ENCODE peak calls at places on chromosomes 2 and 18, in seven cellular contexts. One of them, this sample, is unnamed.

GRCh38 chr2:96330407-96330806 is 5.2 kb upstream of the NCAPH start:
- DNase-seq in MM.1S: no peak
- DNase-seq in neural progenitor cell: no peak
- DNase-seq in GM23248: peak; percentile 70
- DNase-seq in HCT116: no peak
- DNase-seq in OCI-LY7: no peak
- DNase-seq in SK-N-SH: no peak
- DNase-seq in this sample: no peak

GRCh38 chr2:100730290-100730868 is 89.6 kb upstream of the NPAS2 start:
- DNase-seq in MM.1S: peak; percentile 27
- DNase-seq in neural progenitor cell: peak; percentile 77
- DNase-seq in GM23248: peak; percentile 85
- DNase-seq in HCT116: peak; percentile 62
- DNase-seq in OCI-LY7: peak; percentile 27
- DNase-seq in SK-N-SH: peak; percentile 21
- DNase-seq in this sample: peak; percentile 81

GRCh38 chr18:24659837-24660720 is 199.6 kb downstream of the HRH4 start:
- DNase-seq in MM.1S: peak; percentile 91
- DNase-seq in neural progenitor cell: no peak
- DNase-seq in GM23248: peak; percentile 61
- DNase-seq in HCT116: no peak
- DNase-seq in OCI-LY7: peak; percentile 75
- DNase-seq in SK-N-SH: no peak
- DNase-seq in this sample: no peak

GRCh38 chr2:159157361-159158045 is 129.0 kb downstream of the WDSUB1 start:
- DNase-seq in MM.1S: no peak
- DNase-seq in neural progenitor cell: no peak
- DNase-seq in GM23248: no peak
- DNase-seq in HCT116: no peak
- DNase-seq in OCI-LY7: no peak
- DNase-seq in SK-N-SH: no peak
- DNase-seq in this sample: no peak

GRCh38 chr2:45009928-45010705 is 865 bp upstream of the SIX2 start:
- DNase-seq in MM.1S: no peak
- DNase-seq in neural progenitor cell: peak; percentile 81
- DNase-seq in GM23248: peak; percentile 83
- DNase-seq in HCT116: no peak
- DNase-seq in OCI-LY7: no peak
- DNase-seq in SK-N-SH: peak; percentile 85
- DNase-seq in this sample: peak; percentile 84

GRCh38 chr18:27605107-27605834 is 420.2 kb upstream of the CHST9 start:
- DNase-seq in MM.1S: peak; percentile 45
- DNase-seq in neural progenitor cell: peak; percentile 88
- DNase-seq in GM23248: peak; percentile 81
- DNase-seq in HCT116: peak; percentile 28
- DNase-seq in OCI-LY7: peak; percentile 57
- DNase-seq in SK-N-SH: peak; percentile 63
- DNase-seq in this sample: peak; percentile 94

GRCh38 chr2:190860985-190861721 is 19.5 kb upstream of the GLS start:
- DNase-seq in MM.1S: no peak
- DNase-seq in neural progenitor cell: peak; percentile 46
- DNase-seq in GM23248: peak; percentile 78
- DNase-seq in HCT116: no peak
- DNase-seq in OCI-LY7: no peak
- DNase-seq in SK-N-SH: no peak
- DNase-seq in this sample: peak; percentile 86

GRCh38 chr18:26839609-26840008 is 25.9 kb downstream of the AQP4 start:
- DNase-seq in MM.1S: no peak
- DNase-seq in neural progenitor cell: no peak
- DNase-seq in GM23248: no peak
- DNase-seq in HCT116: no peak
- DNase-seq in OCI-LY7: no peak
- DNase-seq in SK-N-SH: no peak
- DNase-seq in this sample: no peak

GRCh38 chr2:1605102-1605501 is 139.2 kb downstream of the PXDN start:
- DNase-seq in MM.1S: no peak
- DNase-seq in neural progenitor cell: peak; percentile 32
- DNase-seq in GM23248: peak; percentile 57
- DNase-seq in HCT116: no peak
- DNase-seq in OCI-LY7: no peak
- DNase-seq in SK-N-SH: peak; percentile 80
- DNase-seq in this sample: peak; percentile 22

GRCh38 chr18:41391616-41392610 is 563.1 kb upstream of the PIK3C3 start:
- DNase-seq in MM.1S: peak; percentile 22
- DNase-seq in neural progenitor cell: peak; percentile 85
- DNase-seq in GM23248: peak; percentile 80
- DNase-seq in HCT116: no peak
- DNase-seq in OCI-LY7: no peak
- DNase-seq in SK-N-SH: peak; percentile 72
- DNase-seq in this sample: peak; percentile 91

GRCh38 chr18:59272971-59273935 is at the start of gene RAX:
- DNase-seq in MM.1S: no peak
- DNase-seq in neural progenitor cell: peak; percentile 96
- DNase-seq in GM23248: peak; percentile 35
- DNase-seq in HCT116: no peak
- DNase-seq in OCI-LY7: no peak
- DNase-seq in SK-N-SH: peak; percentile 94
- DNase-seq in this sample: peak; percentile 95

GRCh38 chr2:183214680-183215079 is 90.4 kb downstream of the NUP35 start:
- DNase-seq in MM.1S: no peak
- DNase-seq in neural progenitor cell: no peak
- DNase-seq in GM23248: no peak
- DNase-seq in HCT116: no peak
- DNase-seq in OCI-LY7: no peak
- DNase-seq in SK-N-SH: no peak
- DNase-seq in this sample: no peak

GRCh38 chr18:10270160-10270571 is 184.3 kb upstream of the APCDD1 start:
- DNase-seq in MM.1S: no peak
- DNase-seq in neural progenitor cell: no peak
- DNase-seq in GM23248: peak; percentile 63
- DNase-seq in HCT116: no peak
- DNase-seq in OCI-LY7: no peak
- DNase-seq in SK-N-SH: no peak
- DNase-seq in this sample: no peak

GRCh38 chr2:17800693-17801458 is 15.4 kb upstream of the MSGN1 start:
- DNase-seq in MM.1S: no peak
- DNase-seq in neural progenitor cell: no peak
- DNase-seq in GM23248: no peak
- DNase-seq in HCT116: no peak
- DNase-seq in OCI-LY7: no peak
- DNase-seq in SK-N-SH: no peak
- DNase-seq in this sample: no peak

GRCh38 chr2:218217366-218218309 is 649 bp downstream of the ARPC2 start:
- DNase-seq in MM.1S: peak; percentile 40
- DNase-seq in neural progenitor cell: peak; percentile 60
- DNase-seq in GM23248: peak; percentile 73
- DNase-seq in HCT116: no peak
- DNase-seq in OCI-LY7: peak; percentile 68
- DNase-seq in SK-N-SH: peak; percentile 11
- DNase-seq in this sample: peak; percentile 68

GRCh38 chr2:169225233-169225750 is 137.0 kb downstream of the LRP2 start:
- DNase-seq in MM.1S: no peak
- DNase-seq in neural progenitor cell: no peak
- DNase-seq in GM23248: no peak
- DNase-seq in HCT116: no peak
- DNase-seq in OCI-LY7: no peak
- DNase-seq in SK-N-SH: no peak
- DNase-seq in this sample: no peak

GRCh38 chr2:35784777-35785176 is 570.8 kb upstream of the CRIM1 start:
- DNase-seq in MM.1S: no peak
- DNase-seq in neural progenitor cell: no peak
- DNase-seq in GM23248: no peak
- DNase-seq in HCT116: no peak
- DNase-seq in OCI-LY7: no peak
- DNase-seq in SK-N-SH: no peak
- DNase-seq in this sample: no peak

GRCh38 chr2:222797308-222797707 is 63.5 kb upstream of the ACSL3 start:
- DNase-seq in MM.1S: no peak
- DNase-seq in neural progenitor cell: no peak
- DNase-seq in GM23248: peak; percentile 61
- DNase-seq in HCT116: no peak
- DNase-seq in OCI-LY7: peak; percentile 39
- DNase-seq in SK-N-SH: peak; percentile 43
- DNase-seq in this sample: peak; percentile 60

GRCh38 chr2:108330971-108331370 is 42.3 kb downstream of the SULT1C2 start:
- DNase-seq in MM.1S: no peak
- DNase-seq in neural progenitor cell: no peak
- DNase-seq in GM23248: no peak
- DNase-seq in HCT116: no peak
- DNase-seq in OCI-LY7: no peak
- DNase-seq in SK-N-SH: no peak
- DNase-seq in this sample: no peak

GRCh38 chr2:241620419-241620769 is 16.6 kb downstream of the THAP4 start:
- DNase-seq in MM.1S: no peak
- DNase-seq in neural progenitor cell: no peak
- DNase-seq in GM23248: peak; percentile 63
- DNase-seq in HCT116: peak; percentile 33
- DNase-seq in OCI-LY7: no peak
- DNase-seq in SK-N-SH: no peak
- DNase-seq in this sample: no peak

GRCh38 chr2:139492301-139492700 is 712.1 kb upstream of the NXPH2 start:
- DNase-seq in MM.1S: no peak
- DNase-seq in neural progenitor cell: no peak
- DNase-seq in GM23248: no peak
- DNase-seq in HCT116: no peak
- DNase-seq in OCI-LY7: no peak
- DNase-seq in SK-N-SH: no peak
- DNase-seq in this sample: no peak

GRCh38 chr2:152924722-152925121 is 206.3 kb downstream of the ARL6IP6 start:
- DNase-seq in MM.1S: no peak
- DNase-seq in neural progenitor cell: no peak
- DNase-seq in GM23248: peak; percentile 68
- DNase-seq in HCT116: no peak
- DNase-seq in OCI-LY7: no peak
- DNase-seq in SK-N-SH: no peak
- DNase-seq in this sample: no peak

GRCh38 chr2:133504566-133505505 is 63.4 kb downstream of the NCKAP5 start:
- DNase-seq in MM.1S: no peak
- DNase-seq in neural progenitor cell: no peak
- DNase-seq in GM23248: no peak
- DNase-seq in HCT116: no peak
- DNase-seq in OCI-LY7: no peak
- DNase-seq in SK-N-SH: no peak
- DNase-seq in this sample: no peak

GRCh38 chr18:64203295-64203694 is 54.4 kb upstream of the LINC00305 start:
- DNase-seq in MM.1S: no peak
- DNase-seq in neural progenitor cell: no peak
- DNase-seq in GM23248: no peak
- DNase-seq in HCT116: no peak
- DNase-seq in OCI-LY7: no peak
- DNase-seq in SK-N-SH: no peak
- DNase-seq in this sample: no peak
- TF ChIP-seq EZH2phosphoT487 in MM.1S: no peak
- TF ChIP-seq EZH2phosphoT487 in neural progenitor cell: no peak
- TF ChIP-seq EZH2phosphoT487 in GM23248: no peak
- TF ChIP-seq EZH2phosphoT487 in HCT116: no peak
- TF ChIP-seq EZH2phosphoT487 in OCI-LY7: no peak
- TF ChIP-seq EZH2phosphoT487 in SK-N-SH: no peak
- TF ChIP-seq EZH2phosphoT487 in this sample: no peak

GRCh38 chr18:55245200-55245599 is 285.9 kb upstream of the CCDC68 start:
- DNase-seq in MM.1S: no peak
- DNase-seq in neural progenitor cell: no peak
- DNase-seq in GM23248: peak; percentile 56
- DNase-seq in HCT116: no peak
- DNase-seq in OCI-LY7: no peak
- DNase-seq in SK-N-SH: no peak
- DNase-seq in this sample: no peak

GRCh38 chr18:55243255-55243654 is 284.0 kb upstream of the CCDC68 start:
- DNase-seq in MM.1S: no peak
- DNase-seq in neural progenitor cell: no peak
- DNase-seq in GM23248: peak; percentile 41
- DNase-seq in HCT116: no peak
- DNase-seq in OCI-LY7: no peak
- DNase-seq in SK-N-SH: no peak
- DNase-seq in this sample: no peak

GRCh38 chr18:55246278-55246677 is 287.0 kb upstream of the CCDC68 start:
- DNase-seq in MM.1S: no peak
- DNase-seq in neural progenitor cell: no peak
- DNase-seq in GM23248: no peak
- DNase-seq in HCT116: no peak
- DNase-seq in OCI-LY7: no peak
- DNase-seq in SK-N-SH: no peak
- DNase-seq in this sample: no peak

GRCh38 chr18:55244520-55244919 is 285.3 kb upstream of the CCDC68 start:
- DNase-seq in MM.1S: no peak
- DNase-seq in neural progenitor cell: no peak
- DNase-seq in GM23248: peak; percentile 19
- DNase-seq in HCT116: no peak
- DNase-seq in OCI-LY7: no peak
- DNase-seq in SK-N-SH: no peak
- DNase-seq in this sample: no peak

GRCh38 chr18:55243852-55244251 is 284.6 kb upstream of the CCDC68 start:
- DNase-seq in MM.1S: no peak
- DNase-seq in neural progenitor cell: no peak
- DNase-seq in GM23248: peak; percentile 73
- DNase-seq in HCT116: no peak
- DNase-seq in OCI-LY7: no peak
- DNase-seq in SK-N-SH: no peak
- DNase-seq in this sample: no peak
- TF ChIP-seq EZH2phosphoT487 in MM.1S: no peak
- TF ChIP-seq EZH2phosphoT487 in neural progenitor cell: no peak
- TF ChIP-seq EZH2phosphoT487 in GM23248: no peak
- TF ChIP-seq EZH2phosphoT487 in HCT116: no peak
- TF ChIP-seq EZH2phosphoT487 in OCI-LY7: no peak
- TF ChIP-seq EZH2phosphoT487 in SK-N-SH: no peak
- TF ChIP-seq EZH2phosphoT487 in this sample: no peak

GRCh38 chr2:58569460-58570185 is 328.5 kb upstream of the FANCL start:
- DNase-seq in MM.1S: no peak
- DNase-seq in neural progenitor cell: no peak
- DNase-seq in GM23248: peak; percentile 63
- DNase-seq in HCT116: no peak
- DNase-seq in OCI-LY7: no peak
- DNase-seq in SK-N-SH: no peak
- DNase-seq in this sample: peak; percentile 34
- TF ChIP-seq EZH2phosphoT487 in MM.1S: no peak
- TF ChIP-seq EZH2phosphoT487 in neural progenitor cell: no peak
- TF ChIP-seq EZH2phosphoT487 in GM23248: no peak
- TF ChIP-seq EZH2phosphoT487 in HCT116: no peak
- TF ChIP-seq EZH2phosphoT487 in OCI-LY7: no peak
- TF ChIP-seq EZH2phosphoT487 in SK-N-SH: no peak
- TF ChIP-seq EZH2phosphoT487 in this sample: no peak

DNA sequence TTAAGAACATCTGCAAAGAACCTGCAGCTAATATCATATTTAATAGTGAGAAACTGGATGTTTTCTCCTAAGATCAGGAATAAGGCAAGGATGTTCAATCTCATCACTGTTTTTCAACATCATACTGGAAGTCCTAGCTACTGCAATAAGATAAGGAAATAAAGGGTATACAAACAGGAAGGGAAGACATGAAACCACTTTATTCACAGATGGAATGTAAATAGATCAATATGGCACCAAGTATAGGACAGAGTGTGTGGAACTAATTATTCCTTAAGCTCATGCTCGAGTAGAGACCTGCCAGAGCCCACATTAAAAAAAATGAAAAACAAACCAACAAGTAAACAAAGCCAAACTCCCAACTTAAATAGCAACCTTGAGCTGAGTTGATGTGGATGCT is 41.3 kb upstream of the TMEM247 start:
- DNase-seq in MM.1S: no peak
- DNase-seq in neural progenitor cell: no peak
- DNase-seq in GM23248: no peak
- DNase-seq in HCT116: no peak
- DNase-seq in OCI-LY7: no peak
- DNase-seq in SK-N-SH: no peak
- DNase-seq in this sample: no peak
- TF ChIP-seq EZH2phosphoT487 in MM.1S: no peak
- TF ChIP-seq EZH2phosphoT487 in neural progenitor cell: no peak
- TF ChIP-seq EZH2phosphoT487 in GM23248: no peak
- TF ChIP-seq EZH2phosphoT487 in HCT116: no peak
- TF ChIP-seq EZH2phosphoT487 in OCI-LY7: no peak
- TF ChIP-seq EZH2phosphoT487 in SK-N-SH: no peak
- TF ChIP-seq EZH2phosphoT487 in this sample: no peak

GRCh38 chr18:13245481-13246000 is 27.0 kb downstream of the LDLRAD4 start:
- DNase-seq in MM.1S: no peak
- DNase-seq in neural progenitor cell: no peak
- DNase-seq in GM23248: no peak
- DNase-seq in HCT116: no peak
- DNase-seq in OCI-LY7: no peak
- DNase-seq in SK-N-SH: no peak
- DNase-seq in this sample: no peak
- TF ChIP-seq EZH2phosphoT487 in MM.1S: no peak
- TF ChIP-seq EZH2phosphoT487 in neural progenitor cell: no peak
- TF ChIP-seq EZH2phosphoT487 in GM23248: no peak
- TF ChIP-seq EZH2phosphoT487 in HCT116: no peak
- TF ChIP-seq EZH2phosphoT487 in OCI-LY7: no peak
- TF ChIP-seq EZH2phosphoT487 in SK-N-SH: no peak
- TF ChIP-seq EZH2phosphoT487 in this sample: no peak

This sample was measured in GM23338.